ENCODE peak calls at places on chromosome 19, in four cellular contexts. T is GM12878, Q is A549, N is K562. X is an unnamed sample.

GRCh38 chr19:35170359-35171061 is 16.0 kb downstream of the FXYD5 start:
- DNase-seq in Q (no peak), N (no peak), T (no peak), X (peak; percentile 10)

GRCh38 chr19:17001603-17002183 is 24.9 kb downstream of the CPAMD8 start:
- DNase-seq in Q (no peak), N (no peak), T (no peak), X (peak; percentile 87)

GRCh38 chr19:23403581-23404324 is 8.5 kb upstream of the ZNF91 start:
- DNase-seq in T (no peak), Q (no peak), N (no peak), X (no peak)

GRCh38 chr19:33431986-33432385 is 58.5 kb downstream of the CEBPG start:
- DNase-seq in T (no peak), Q (no peak), N (no peak), X (no peak)

GRCh38 chr19:40745402-40745780 is 4.9 kb downstream of the ACTMAP start:
- DNase-seq in N (no peak), Q (no peak), T (no peak), X (no peak)

GRCh38 chr19:8512115-8512967 is 1.6 kb downstream of the ZNF414 start:
- DNase-seq in N (peak; percentile 92), T (no peak), Q (peak; percentile 38), X (peak; percentile 81)

GRCh38 chr19:15120135-15121026 is 13.2 kb downstream of the SYDE1 start:
- DNase-seq in N (no peak), Q (no peak), T (no peak), X (no peak)

GRCh38 chr19:27861411-27861975 is 1351.5 kb downstream of the UQCRFS1 start:
- DNase-seq in N (no peak), T (no peak), Q (no peak), X (no peak)

GRCh38 chr19:55283548-55284393 is at the start of gene BRSK1:
- DNase-seq in T (no peak), N (peak; percentile 57), Q (no peak), X (no peak)

GRCh38 chr19:14476663-14477401 is 1.7 kb upstream of the PTGER1 start:
- DNase-seq in T (no peak), N (peak; percentile 61), Q (peak; percentile 65), X (peak; percentile 77)

GRCh38 chr19:11451327-11451941 is 16.0 kb downstream of the PRKCSH start:
- DNase-seq in Q (no peak), N (peak; percentile 19), T (no peak), X (no peak)

GRCh38 chr19:35908977-35909683 is 1.0 kb upstream of the TYROBP start:
- DNase-seq in T (no peak), Q (no peak), N (peak; percentile 61), X (peak; percentile 98)

GRCh38 chr19:7512400-7512851 is 3.5 kb upstream of the ZNF358 start:
- DNase-seq in N (peak; percentile 71), T (no peak), Q (no peak), X (no peak)

GRCh38 chr19:35790981-35791813 is 15.8 kb downstream of the ARHGAP33 start:
- DNase-seq in Q (no peak), N (no peak), T (no peak), X (peak; percentile 11)

GRCh38 chr19:34173145-34173956 is 1.0 kb downstream of the LSM14A start:
- DNase-seq in T (no peak), Q (peak; percentile 70), N (peak; percentile 21), X (peak; percentile 48)

GRCh38 chr19:289651-290538 is 1.3 kb downstream of the PLPP2 start:
- DNase-seq in N (peak; percentile 59), Q (peak; percentile 83), T (no peak), X (no peak)

GRCh38 chr19:2332341-2333026 is 4.0 kb downstream of the SPPL2B start:
- DNase-seq in N (no peak), Q (no peak), T (peak; percentile 56), X (peak; percentile 94)

GRCh38 chr19:8664671-8665057 is 33.9 kb downstream of the ACTL9 start:
- DNase-seq in T (no peak), N (no peak), Q (no peak), X (no peak)

GRCh38 chr19:18339703-18340102 is 695 bp upstream of the PGPEP1 start:
- DNase-seq in N (peak; percentile 77), T (no peak), Q (peak; percentile 48), X (peak; percentile 55)

GRCh38 chr19:18895828-18896341 is at the start of gene CERS1:
- DNase-seq in T (no peak), N (peak; percentile 69), Q (peak; percentile 21), X (peak; percentile 60)

GRCh38 chr19:40279120-40279551 is 6.0 kb downstream of the AKT2 start:
- DNase-seq in N (no peak), Q (no peak), T (no peak), X (no peak)

GRCh38 chr19:49997709-49998108 is 27.5 kb downstream of the VRK3 start:
- DNase-seq in N (peak; percentile 79), T (peak; percentile 26), Q (peak; percentile 83), X (peak; percentile 61)

GRCh38 chr19:41327499-41328156 is 17.7 kb downstream of the CCDC97 start:
- DNase-seq in N (no peak), T (no peak), Q (no peak), X (peak; percentile 91)

GRCh38 chr19:873084-874019 is 13.9 kb downstream of the CFD start:
- DNase-seq in T (peak; percentile 32), Q (no peak), N (peak; percentile 80), X (peak; percentile 68)

GRCh38 chr19:14089662-14090508 is 666 bp downstream of the SAMD1 start:
- DNase-seq in T (no peak), N (peak; percentile 70), Q (no peak), X (peak; percentile 71)

GRCh38 chr19:39131255-39131755 is 5.7 kb downstream of the PAK4 start:
- DNase-seq in N (no peak), Q (no peak), T (no peak), X (no peak)

GRCh38 chr19:30719189-30719990 is 347.2 kb downstream of the ZNF536 start:
- DNase-seq in T (no peak), N (peak; percentile 15), Q (no peak), X (no peak)

GRCh38 chr19:17419491-17420266 is at the start of gene MVB12A:
- DNase-seq in Q (peak; percentile 86), T (peak; percentile 97), N (peak; percentile 98), X (peak; percentile 99)

GRCh38 chr19:10566408-10566657 is 523 bp upstream of the KRI1 start:
- DNase-seq in T (no peak), Q (no peak), N (no peak), X (no peak)

GRCh38 chr19:40623403-40624239 is 22.5 kb downstream of the LTBP4 start:
- DNase-seq in T (no peak), N (peak; percentile 98), Q (peak; percentile 90), X (peak; percentile 49)

DNA sequence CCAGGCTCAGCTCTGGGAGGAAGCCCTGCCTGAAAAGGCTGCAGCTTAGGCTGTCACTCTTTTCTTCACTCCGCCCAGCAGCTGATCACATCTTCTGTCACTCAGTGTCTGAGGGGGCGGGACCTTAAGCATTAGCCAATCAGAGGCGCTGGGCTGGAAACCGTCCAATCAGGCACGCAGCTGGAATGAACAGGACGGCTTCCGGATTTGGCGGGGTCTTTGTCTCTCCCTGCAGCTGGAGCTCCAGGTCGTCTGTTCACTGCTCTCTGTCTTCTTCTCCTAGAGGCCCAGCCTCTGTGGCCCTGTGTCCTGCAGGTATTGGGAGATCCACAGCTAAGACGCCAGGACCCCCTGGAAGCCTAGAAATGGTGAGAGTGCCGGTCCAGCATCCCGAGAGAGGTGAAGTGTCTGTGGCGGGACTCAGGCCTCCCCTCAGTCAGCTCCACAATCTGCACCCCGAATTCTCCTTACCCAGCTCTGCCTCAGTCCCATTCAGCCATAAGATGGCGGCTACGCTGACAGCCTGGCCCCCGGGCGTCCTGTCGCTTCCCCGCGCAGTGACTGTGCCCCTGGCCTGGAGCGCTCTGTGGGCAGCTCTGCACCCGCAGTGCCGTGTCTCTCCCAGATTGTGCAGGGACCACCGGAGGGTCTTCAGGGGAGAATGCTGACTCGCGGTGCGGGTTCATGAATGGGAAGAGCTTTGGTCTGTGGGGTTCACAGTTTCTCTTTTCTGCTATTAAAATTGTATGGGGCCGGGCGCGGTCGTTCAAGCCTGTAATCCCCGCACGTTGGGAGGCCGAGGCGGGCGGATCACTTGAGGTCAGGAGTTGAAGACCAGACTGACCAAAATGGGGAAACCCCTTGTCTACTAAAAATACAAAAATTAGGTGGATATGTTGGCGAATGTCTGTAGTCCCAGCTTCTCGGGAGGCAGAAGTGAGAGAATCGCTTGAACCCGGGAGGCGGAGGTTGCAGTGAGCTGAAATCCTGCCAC is at the start of gene ZNF66:
- DNase-seq in N (peak; percentile 79), Q (no peak), T (peak; percentile 89), X (peak; percentile 97)
- TF ChIP-seq POLR2A in N (peak; percentile 71), Q (no peak), T (peak; percentile 87), X (peak; percentile 55)

GRCh38 chr19:3365447-3366103 is 808 bp upstream of the NFIC start:
- DNase-seq in N (no peak), Q (no peak), T (no peak), X (peak; percentile 67)

GRCh38 chr19:3364501-3364858 is 1.9 kb upstream of the NFIC start:
- DNase-seq in N (no peak), Q (no peak), T (no peak), X (no peak)

GRCh38 chr19:3365093-3365446 is 1.3 kb upstream of the NFIC start:
- DNase-seq in N (no peak), T (no peak), Q (no peak), X (no peak)

GRCh38 chr19:3362217-3362907 is 4.0 kb upstream of the NFIC start:
- DNase-seq in N (no peak), Q (no peak), T (no peak), X (no peak)

DNA sequence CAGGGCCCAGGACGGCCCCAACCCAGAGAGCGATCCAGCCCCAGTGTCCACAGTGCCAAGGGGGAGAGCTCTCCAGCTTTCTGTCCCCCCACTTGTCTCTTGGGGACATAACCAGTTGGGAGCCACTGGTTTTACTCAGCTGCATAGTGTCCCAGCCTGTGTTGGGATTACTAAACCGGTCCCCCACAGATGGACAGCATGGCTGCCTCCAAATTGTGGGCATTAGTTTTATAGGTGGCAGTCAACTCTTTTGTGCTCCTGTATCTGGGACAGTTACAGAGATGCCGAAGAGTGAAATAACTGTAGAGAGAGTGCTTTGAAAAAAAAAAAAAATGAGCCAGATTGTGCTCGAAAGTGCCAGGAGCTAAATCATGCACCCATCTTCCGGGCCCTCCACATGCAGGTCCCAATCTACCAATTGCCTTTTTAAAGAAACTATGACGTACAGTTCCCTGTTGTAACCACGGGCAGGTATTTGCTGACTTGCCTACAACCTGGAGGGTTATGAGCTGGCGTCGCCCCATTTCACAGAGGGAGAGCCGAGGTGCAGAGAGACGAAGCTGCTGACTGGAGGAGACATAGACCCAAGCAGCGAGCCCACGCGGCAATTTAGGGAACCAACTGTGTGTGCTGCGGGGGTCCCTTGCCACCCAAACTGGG is 2.4 kb upstream of the NFIC start:
- DNase-seq in N (no peak), T (no peak), Q (no peak), X (no peak)
- H3K4me3 ChIP-seq in N (no peak overlapping the region), T (no peak overlapping the region), Q (no peak overlapping the region), X (no peak overlapping the region)

GRCh38 chr19:44975444-44975843 is 20.3 kb downstream of the CLPTM1 start:
- DNase-seq in N (no peak), T (no peak), Q (no peak), X (no peak)

GRCh38 chr19:44969437-44969836 is 14.3 kb downstream of the CLPTM1 start:
- DNase-seq in T (no peak), N (no peak), Q (no peak), X (no peak)

GRCh38 chr19:44972802-44973201 is 17.6 kb downstream of the CLPTM1 start:
- DNase-seq in T (no peak), N (no peak), Q (no peak), X (no peak)

GRCh38 chr19:44973982-44974735 is 19.0 kb downstream of the CLPTM1 start:
- DNase-seq in T (no peak), Q (no peak), N (no peak), X (no peak)

GRCh38 chr19:44974809-44975347 is 19.7 kb downstream of the CLPTM1 start:
- DNase-seq in Q (no peak), N (no peak), T (no peak), X (no peak)
- TF ChIP-seq MYC in Q (no peak), N (no peak), T (no peak), X (no peak)

GRCh38 chr19:47240996-47241918 is 10.3 kb upstream of the BBC3 start:
- DNase-seq in T (no peak), Q (peak; percentile 69), N (peak; percentile 93), X (peak; percentile 86)
- TF ChIP-seq POLR2A in T (no peak), Q (no peak), N (no peak), X (no peak)